ENCODE peak calls at places on chromosome 21, in four cellular contexts. A is body of pancreas, D is fibroblast of mammary gland, E is right lobe of liver. F is an unnamed sample.

GRCh38 chr21:44874497-44875331 is 1.2 kb upstream of the PTTG1IP start:
- DNase-seq in A (peak; percentile 68), D (no peak), E (peak; percentile 96), F (no peak)

GRCh38 chr21:34707876-34708325 is 39.1 kb downstream of the CLIC6 start:
- DNase-seq in A (no peak), D (no peak), E (no peak), F (no peak)

GRCh38 chr21:46597031-46597430 is 7.9 kb downstream of the S100B start:
- DNase-seq in A (no peak), D (no peak), E (no peak), F (no peak)

GRCh38 chr21:17045214-17045835 is 467.5 kb upstream of the CXADR start:
- DNase-seq in A (no peak), D (peak; percentile 65), E (no peak), F (peak; percentile 45)

GRCh38 chr21:46617267-46618051 is 12.6 kb upstream of the S100B start:
- DNase-seq in A (no peak), D (peak; percentile 41), E (no peak), F (peak; percentile 66)

GRCh38 chr21:45618287-45618686 is 25.2 kb upstream of the PCBP3 start:
- DNase-seq in A (no peak), D (peak; percentile 50), E (peak; percentile 49), F (peak; percentile 5)

GRCh38 chr21:20902511-20902910 is 95.7 kb upstream of the NCAM2 start:
- DNase-seq in A (no peak), D (no peak), E (no peak), F (no peak)

GRCh38 chr21:29258626-29259335 is 39.9 kb upstream of the BACH1 start:
- DNase-seq in A (peak; percentile 17), D (peak; percentile 80), E (no peak), F (peak; percentile 80)

GRCh38 chr21:17554619-17555472 is 42.0 kb downstream of the CXADR start:
- DNase-seq in A (no peak), D (peak; percentile 35), E (no peak), F (no peak)

GRCh38 chr21:40254540-40255455 is 387.6 kb downstream of the PCP4 start:
- DNase-seq in A (no peak), D (no peak), E (no peak), F (peak; percentile 86)

GRCh38 chr21:32739946-32740345 is 12.1 kb upstream of the SYNJ1 start:
- DNase-seq in A (no peak), D (no peak), E (no peak), F (no peak)

GRCh38 chr21:16634522-16634914 is 878.3 kb upstream of the CXADR start:
- DNase-seq in A (no peak), D (no peak), E (no peak), F (no peak)

GRCh38 chr21:35020902-35021301 is 28.2 kb downstream of the RUNX1 start:
- DNase-seq in A (no peak), D (peak; percentile 71), E (no peak), F (peak; percentile 17)

GRCh38 chr21:46554431-46555224 is 50.3 kb downstream of the S100B start:
- DNase-seq in A (no peak), D (no peak), E (no peak), F (no peak)

GRCh38 chr21:34890258-34890723 is 158.8 kb downstream of the RUNX1 start:
- DNase-seq in A (no peak), D (no peak), E (no peak), F (no peak)

GRCh38 chr21:31198575-31198974 is 145.5 kb downstream of the TIAM1 start:
- DNase-seq in A (no peak), D (peak; percentile 74), E (no peak), F (peak; percentile 79)

GRCh38 chr21:31560479-31560878 is 99.0 kb upstream of the SOD1 start:
- DNase-seq in A (no peak), D (no peak), E (no peak), F (no peak)

GRCh38 chr21:10521091-10521598 is at the start of gene TPTE:
- DNase-seq in A (no peak), D (no peak), E (no peak), F (no peak)

GRCh38 chr21:33848252-33848953 is 67.2 kb downstream of the ATP5PO start:
- DNase-seq in A (no peak), D (no peak), E (no peak), F (no peak)

GRCh38 chr21:46000731-46001641 is 19.4 kb downstream of the COL6A1 start:
- DNase-seq in A (peak; percentile 9), D (peak; percentile 58), E (no peak), F (no peak)

GRCh38 chr21:32888971-32889370 is 117.4 kb upstream of the PAXBP1 start:
- DNase-seq in A (no peak), D (peak; percentile 6), E (no peak), F (no peak)

GRCh38 chr21:45032332-45032731 is 42.0 kb upstream of the ADARB1 start:
- DNase-seq in A (no peak), D (no peak), E (no peak), F (no peak)

GRCh38 chr21:27171704-27172103 is 204.8 kb upstream of the ADAMTS5 start:
- DNase-seq in A (no peak), D (peak; percentile 86), E (no peak), F (peak; percentile 22)
- H3K4me3 ChIP-seq in A (no peak overlapping the region), D (no peak overlapping the region), E (no peak overlapping the region), F (no peak overlapping the region)

GRCh38 chr21:26118928-26119540 is 51.5 kb downstream of the APP start:
- DNase-seq in A (no peak), D (no peak), E (no peak), F (no peak)

GRCh38 chr21:26115899-26116298 is 54.7 kb downstream of the APP start:
- DNase-seq in A (no peak), D (peak; percentile 88), E (no peak), F (peak; percentile 71)

GRCh38 chr21:26116456-26117011 is 54.0 kb downstream of the APP start:
- DNase-seq in A (peak; percentile 52), D (peak; percentile 82), E (no peak), F (peak; percentile 58)

GRCh38 chr21:26117972-26118367 is 52.6 kb downstream of the APP start:
- DNase-seq in A (no peak), D (no peak), E (no peak), F (no peak)

GRCh38 chr21:26117324-26117971 is 53.1 kb downstream of the APP start:
- DNase-seq in A (no peak), D (no peak), E (no peak), F (no peak)
- H3K4me3 ChIP-seq in A (no peak overlapping the region), D (no peak overlapping the region), E (no peak overlapping the region), F (no peak overlapping the region)

GRCh38 chr21:43782741-43783700 is 6.4 kb upstream of the RRP1 start:
- DNase-seq in A (no peak), D (no peak), E (peak; percentile 90), F (no peak)
- H3K4me3 ChIP-seq in A (no peak overlapping the region), D (no peak overlapping the region), E (no peak overlapping the region), F (no peak overlapping the region)

GRCh38 chr21:38498057-38498833 is at the start of gene ERG:
- DNase-seq in A (no peak), D (no peak), E (no peak), F (no peak)
- H3K4me3 ChIP-seq in A (no peak within 1 kb of the TSS), D (no peak within 1 kb of the TSS), E (peak within 1 kb of the TSS; percentile 17), F (no peak within 1 kb of the TSS)

DNA sequence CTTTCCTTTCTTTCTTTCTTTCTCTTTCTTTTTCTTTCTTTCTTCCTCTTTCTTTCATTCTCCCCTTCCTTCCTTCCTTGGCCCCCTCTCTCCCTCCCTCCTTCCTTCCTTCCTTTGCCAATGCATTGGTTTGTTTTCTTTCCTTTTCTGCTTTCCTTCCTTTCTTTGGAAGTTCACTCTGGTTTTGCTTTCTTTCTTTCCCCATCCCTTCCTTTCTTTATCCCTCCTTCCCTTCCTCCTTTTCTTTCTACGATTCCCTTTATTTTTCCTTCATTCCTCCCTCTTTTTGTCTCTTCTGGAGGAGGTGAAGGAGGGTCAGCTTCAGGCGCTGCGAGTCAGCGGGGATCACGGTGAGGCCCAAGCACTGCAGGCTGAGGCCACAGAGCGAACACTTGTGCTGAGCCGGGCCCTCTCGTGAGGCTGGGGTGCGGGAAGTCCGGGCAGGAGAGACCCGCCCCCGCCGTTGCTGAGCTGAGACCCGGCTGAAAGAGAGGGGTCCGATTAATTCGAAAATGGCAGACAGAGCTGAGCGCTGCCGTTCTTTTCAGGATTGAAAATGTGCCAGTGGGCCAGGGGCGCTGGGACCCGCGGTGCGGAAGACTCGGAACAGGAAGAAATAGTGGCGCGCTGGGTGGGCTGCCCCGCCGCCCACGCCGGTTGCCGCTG is 1.5 kb downstream of the SIM2 start:
- DNase-seq in A (no peak), D (no peak), E (no peak), F (no peak)
- H3K4me3 ChIP-seq in A (no peak overlapping the region), D (no peak overlapping the region), E (no peak overlapping the region), F (peak overlapping the region; percentile 2)

GRCh38 chr21:25097648-25098047 is 509.6 kb downstream of the MRPL39 start:
- DNase-seq in A (no peak), D (no peak), E (no peak), F (no peak)

GRCh38 chr21:25094695-25095094 is 512.6 kb downstream of the MRPL39 start:
- DNase-seq in A (no peak), D (no peak), E (no peak), F (no peak)

GRCh38 chr21:25092441-25093011 is 514.8 kb downstream of the MRPL39 start:
- DNase-seq in A (no peak), D (no peak), E (no peak), F (no peak)
- H3K4me3 ChIP-seq in A (no peak overlapping the region), D (no peak overlapping the region), E (no peak overlapping the region), F (no peak overlapping the region)

GRCh38 chr21:19899645-19900044 is 1098.6 kb upstream of the NCAM2 start:
- DNase-seq in A (no peak), D (no peak), E (no peak), F (no peak)
- H3K4me3 ChIP-seq in A (no peak overlapping the region), D (no peak overlapping the region), E (no peak overlapping the region), F (no peak overlapping the region)

GRCh38 chr21:41780337-41781046 is 13.6 kb upstream of the RIPK4 start:
- DNase-seq in A (no peak), D (no peak), E (no peak), F (no peak)

GRCh38 chr21:41781047-41781405 is 14.2 kb upstream of the RIPK4 start:
- DNase-seq in A (no peak), D (no peak), E (no peak), F (no peak)

GRCh38 chr21:41778974-41779600 is 12.2 kb upstream of the RIPK4 start:
- DNase-seq in A (no peak), D (no peak), E (no peak), F (no peak)

GRCh38 chr21:41777934-41778815 is 11.3 kb upstream of the RIPK4 start:
- DNase-seq in A (peak; percentile 94), D (peak; percentile 21), E (peak; percentile 83), F (peak; percentile 72)

DNA sequence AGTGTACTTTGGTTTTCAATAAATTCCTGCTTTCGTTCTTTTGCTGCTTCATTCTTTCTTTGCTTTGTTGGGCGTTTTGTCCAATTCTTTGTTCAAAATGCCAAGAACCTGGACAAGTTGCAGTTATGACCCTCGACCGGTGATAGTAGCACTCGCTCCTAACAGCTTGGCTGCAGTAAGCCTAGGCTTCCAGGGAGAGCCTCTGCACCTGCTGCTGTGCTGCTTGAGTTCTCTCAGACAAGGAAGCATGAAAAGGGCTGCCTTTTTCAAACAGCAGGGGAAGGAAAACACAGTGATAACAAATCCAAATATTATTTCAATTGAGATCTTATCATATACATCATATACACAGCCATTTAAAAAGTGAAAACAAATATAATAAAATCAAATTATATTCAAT is 12.8 kb upstream of the RIPK4 start:
- DNase-seq in A (no peak), D (no peak), E (no peak), F (no peak)
- H3K4me3 ChIP-seq in A (no peak overlapping the region), D (no peak overlapping the region), E (no peak overlapping the region), F (no peak overlapping the region)

GRCh38 chr21:14542638-14543037 is 3.5 kb downstream of the SAMSN1 start:
- DNase-seq in A (no peak), D (no peak), E (no peak), F (no peak)
- H3K4me3 ChIP-seq in A (no peak overlapping the region), D (no peak overlapping the region), E (no peak overlapping the region), F (no peak overlapping the region)

F was measured in astrocyte of the spinal cord.